ENCODE peak calls at places on chromosome 1, in six cellular contexts. S, C, Y, A, Q and I are unnamed samples.
A peak's percentile ranks its signal among the peaks of the same experiment; 100 is the strongest.

GRCh38 chr1:181111559-181111958 is 23.1 kb downstream of the IER5 start:
- DNase-seq in Y (peak; percentile 71), A (no peak), C (no peak), S (no peak), Q (no peak), I (no peak)

GRCh38 chr1:200226268-200226968 is 183.4 kb downstream of the ZNF281 start:
- DNase-seq in Q (no peak), S (no peak), C (no peak), A (no peak), Y (no peak), I (no peak)

GRCh38 chr1:214966366-214966765 is 116.2 kb upstream of the KCNK2 start:
- DNase-seq in S (no peak), C (no peak), Y (no peak), Q (no peak), A (no peak), I (no peak)

GRCh38 chr1:241213147-241213546 is 143.9 kb downstream of the RGS7 start:
- DNase-seq in Q (no peak), S (no peak), Y (peak; percentile 47), C (no peak), A (peak; percentile 66), I (peak; percentile 34)

GRCh38 chr1:219438386-219438785 is 174.5 kb downstream of the ZC3H11B start:
- DNase-seq in C (no peak), Y (no peak), S (no peak), A (no peak), Q (no peak), I (no peak)

GRCh38 chr1:171919891-171920887 is 78.9 kb downstream of the DNM3 start:
- DNase-seq in Q (no peak), A (no peak), S (no peak), C (no peak), Y (no peak), I (no peak)

GRCh38 chr1:208134491-208134890 is 109.7 kb downstream of the PLXNA2 start:
- DNase-seq in Y (no peak), Q (peak; percentile 17), A (no peak), S (no peak), C (no peak), I (no peak)

GRCh38 chr1:13539683-13540082 is 25.9 kb upstream of the LRRC38 start:
- DNase-seq in Q (no peak), A (no peak), Y (no peak), S (no peak), C (no peak), I (no peak)

GRCh38 chr1:75208862-75209261 is 74.7 kb downstream of the LHX8 start:
- DNase-seq in A (no peak), S (no peak), Y (peak; percentile 4), Q (no peak), C (no peak), I (no peak)

GRCh38 chr1:207031632-207032258 is 811 bp downstream of the C1orf116 start:
- DNase-seq in C (no peak), S (no peak), A (no peak), Y (peak; percentile 68), Q (no peak), I (peak; percentile 69)

GRCh38 chr1:99266731-99267130 is 2.4 kb downstream of the PLPPR4 start:
- DNase-seq in Y (peak; percentile 7), A (no peak), S (no peak), Q (no peak), C (no peak), I (peak; percentile 24)

GRCh38 chr1:1666526-1666925 is 7.7 kb upstream of the CDK11B start:
- DNase-seq in Y (no peak), Q (no peak), C (no peak), A (no peak), S (no peak), I (no peak)

GRCh38 chr1:56527548-56528302 is 51.6 kb downstream of the PLPP3 start:
- DNase-seq in Y (no peak), Q (no peak), S (no peak), A (no peak), C (no peak), I (no peak)

GRCh38 chr1:206754011-206754410 is 16.6 kb upstream of the IL19 start:
- DNase-seq in A (no peak), Q (no peak), C (no peak), S (no peak), Y (no peak), I (no peak)

GRCh38 chr1:15684042-15684461 is at the start of gene PLEKHM2:
- DNase-seq in S (no peak), Q (no peak), Y (peak; percentile 45), A (peak; percentile 28), C (peak; percentile 87), I (no peak)

GRCh38 chr1:150441121-150441520 is 46.1 kb upstream of the TARS2 start:
- DNase-seq in C (no peak), Q (no peak), S (no peak), Y (no peak), A (no peak), I (no peak)

GRCh38 chr1:1003618-1004419 is 3.9 kb upstream of the HES4 start:
- DNase-seq in S (no peak), Q (no peak), C (no peak), A (no peak), Y (no peak), I (no peak)

GRCh38 chr1:192579319-192579738 is 3.8 kb downstream of the RGS1 start:
- DNase-seq in S (no peak), Q (no peak), Y (peak; percentile 30), C (no peak), A (no peak), I (no peak)

GRCh38 chr1:3304692-3305091 is 149.8 kb upstream of the ARHGEF16 start:
- DNase-seq in Y (no peak), Q (no peak), A (no peak), S (no peak), C (no peak), I (no peak)

GRCh38 chr1:53127546-53127945 is 14.9 kb downstream of the SLC1A7 start:
- DNase-seq in Q (no peak), Y (no peak), S (no peak), A (no peak), C (no peak), I (no peak)

GRCh38 chr1:67863637-67864036 is 30.4 kb upstream of the GNG12 start:
- DNase-seq in C (no peak), S (no peak), Y (no peak), Q (no peak), A (no peak), I (no peak)

GRCh38 chr1:173175514-173176146 is 31.5 kb downstream of the TNFSF4 start:
- DNase-seq in Q (no peak), C (no peak), S (no peak), A (no peak), Y (peak; percentile 18), I (peak; percentile 11)

GRCh38 chr1:65310078-65310587 is 790 bp downstream of the DNAJC6 start:
- DNase-seq in A (no peak), S (no peak), Y (no peak), C (no peak), Q (peak; percentile 74), I (no peak)

DNA sequence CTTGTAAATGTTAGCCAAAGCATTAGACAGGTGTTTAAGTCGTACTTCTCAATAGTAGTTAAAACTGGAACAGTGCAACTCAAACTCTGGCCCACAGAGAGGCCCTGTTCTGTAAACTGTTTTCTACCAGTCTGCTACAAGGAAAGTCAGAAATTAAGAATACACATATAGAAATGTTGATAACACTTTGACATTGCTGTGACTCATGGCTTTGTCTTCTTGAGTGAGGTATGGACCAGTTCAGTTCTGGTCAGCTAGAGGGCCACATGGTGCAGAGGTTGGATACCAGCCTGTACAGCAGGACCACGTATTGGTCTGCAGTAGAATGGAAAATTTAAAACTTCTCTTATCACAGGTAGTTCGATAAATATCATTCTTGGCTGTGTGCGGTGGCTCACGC is 22.3 kb downstream of the ZBTB8B start:
- DNase-seq in Y (no peak), S (no peak), A (no peak), C (no peak), Q (no peak), I (no peak)
- TF ChIP-seq CTCF in Y (no peak), S (no peak), A (no peak), C (no peak), Q (no peak), I (no peak)

GRCh38 chr1:61329556-61329955 is 247.2 kb downstream of the NFIA start:
- DNase-seq in Y (no peak), Q (no peak), S (no peak), A (no peak), C (no peak), I (no peak)

GRCh38 chr1:61332196-61332753 is 249.9 kb downstream of the NFIA start:
- DNase-seq in Q (no peak), C (peak; percentile 66), S (no peak), Y (no peak), A (no peak), I (no peak)

GRCh38 chr1:61330018-61330417 is 247.7 kb downstream of the NFIA start:
- DNase-seq in Y (no peak), C (no peak), S (no peak), A (no peak), Q (no peak), I (no peak)

GRCh38 chr1:61332796-61333195 is 250.4 kb downstream of the NFIA start:
- DNase-seq in A (no peak), Q (no peak), S (no peak), Y (no peak), C (peak; percentile 14), I (no peak)

GRCh38 chr1:61330571-61330970 is 248.2 kb downstream of the NFIA start:
- DNase-seq in C (no peak), S (no peak), Y (peak; percentile 55), Q (no peak), A (no peak), I (no peak)
- TF ChIP-seq CTCF in C (no peak), S (no peak), Y (no peak), Q (no peak), A (no peak), I (no peak)

DNA sequence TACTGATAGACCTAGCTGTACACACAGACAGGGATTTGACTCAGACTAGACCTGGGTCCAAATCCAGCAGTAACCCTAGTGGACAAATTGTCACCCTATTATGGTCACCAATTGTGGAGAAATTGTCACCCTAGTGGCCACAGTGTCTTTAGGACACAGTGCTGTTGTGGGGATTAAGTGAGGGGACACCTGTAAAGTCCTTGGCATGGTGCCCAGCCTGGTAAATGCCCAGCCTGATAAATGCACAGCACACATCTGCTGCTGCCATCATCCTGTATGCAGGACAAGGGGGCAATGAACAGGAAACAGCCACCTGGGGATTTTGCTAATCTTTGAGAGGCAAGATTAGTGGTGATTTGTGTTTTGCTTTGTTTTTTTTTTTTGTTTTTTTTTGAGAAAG is 2.3 kb downstream of the TMEM61 start:
- DNase-seq in A (no peak), C (no peak), Y (no peak), S (no peak), Q (no peak), I (no peak)
- TF ChIP-seq CTCF in A (no peak), C (no peak), Y (no peak), S (no peak), Q (no peak), I (no peak)

DNA sequence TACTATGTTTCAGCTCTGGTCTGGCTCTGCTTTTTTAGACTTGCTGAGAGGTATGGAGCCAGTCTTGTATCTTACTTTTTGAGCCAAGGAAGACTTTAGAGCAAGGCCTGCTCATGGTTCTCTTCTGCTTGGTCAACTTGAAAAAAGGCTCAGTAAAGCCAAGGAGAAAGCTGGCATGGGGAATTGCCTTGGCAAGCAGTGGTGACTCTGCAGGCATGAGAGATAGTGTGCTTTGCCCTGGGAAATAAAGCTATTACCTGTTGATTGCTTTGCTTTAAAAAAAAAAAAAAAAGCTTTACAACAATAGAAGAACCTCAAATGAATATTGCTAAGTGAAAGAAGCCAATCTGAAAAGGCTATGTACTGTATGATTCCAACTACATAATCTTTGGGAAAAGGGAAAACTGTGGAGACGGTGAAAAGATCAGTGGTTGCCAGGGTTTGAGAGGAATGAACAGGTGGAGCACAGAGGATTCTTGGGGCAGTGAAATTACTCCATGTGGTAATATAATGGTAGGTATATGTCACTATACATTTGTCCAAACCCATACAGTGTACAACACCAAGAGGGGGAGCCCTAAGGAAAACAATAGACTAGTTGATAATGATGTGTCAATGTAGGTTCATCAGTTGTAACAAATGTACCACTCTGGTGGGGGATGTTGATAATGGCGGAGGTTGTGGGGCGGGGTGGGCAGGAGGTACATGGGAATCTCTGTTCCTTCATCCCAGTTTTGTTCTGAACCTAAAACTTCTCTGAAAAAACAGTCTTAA is 87.6 kb downstream of the HMCN1 start:
- DNase-seq in S (no peak), Y (peak; percentile 39), A (no peak), Q (no peak), C (no peak), I (peak; percentile 41)
- TF ChIP-seq CTCF in S (no peak), Y (no peak), A (no peak), Q (no peak), C (no peak), I (peak; percentile 25)